ENCODE peak calls at places on chromosomes 2 and 18, in four cellular contexts. One of them, this sample, is unnamed.

GRCh38 chr2:232486558-232487384 is 863 bp downstream of the ECEL1 start:
- DNase-seq in IMR-90: no peak
- DNase-seq in H1: no peak
- DNase-seq in mesendoderm: no peak
- DNase-seq in this sample: peak; percentile 49

GRCh38 chr18:61589053-61589723 is 256.0 kb downstream of the CDH20 start:
- DNase-seq in mesendoderm: no peak
- DNase-seq in H1: no peak
- DNase-seq in IMR-90: peak; percentile 20
- DNase-seq in this sample: no peak

GRCh38 chr2:139872032-139872431 is 1091.8 kb upstream of the NXPH2 start:
- DNase-seq in H1: no peak
- DNase-seq in IMR-90: no peak
- DNase-seq in mesendoderm: no peak
- DNase-seq in this sample: no peak

GRCh38 chr2:174059875-174060226 is 94.7 kb upstream of the SP3 start:
- DNase-seq in IMR-90: peak; percentile 75
- DNase-seq in mesendoderm: no peak
- DNase-seq in H1: no peak
- DNase-seq in this sample: no peak

GRCh38 chr2:111199840-111200239 is 79.1 kb downstream of the BCL2L11 start:
- DNase-seq in IMR-90: no peak
- DNase-seq in mesendoderm: no peak
- DNase-seq in H1: no peak
- DNase-seq in this sample: no peak

GRCh38 chr18:70931942-70932814 is 643.3 kb downstream of the SOCS6 start:
- DNase-seq in IMR-90: peak; percentile 17
- DNase-seq in H1: no peak
- DNase-seq in mesendoderm: peak; percentile 60
- DNase-seq in this sample: peak; percentile 34

GRCh38 chr18:26135563-26135962 is 1.9 kb downstream of the PSMA8 start:
- DNase-seq in H1: no peak
- DNase-seq in mesendoderm: no peak
- DNase-seq in IMR-90: no peak
- DNase-seq in this sample: no peak

GRCh38 chr2:199261221-199261620 is 196.5 kb downstream of the SATB2 start:
- DNase-seq in IMR-90: peak; percentile 47
- DNase-seq in mesendoderm: no peak
- DNase-seq in H1: no peak
- DNase-seq in this sample: no peak

GRCh38 chr2:111071480-111072143 is 49.1 kb upstream of the BCL2L11 start:
- DNase-seq in H1: no peak
- DNase-seq in mesendoderm: no peak
- DNase-seq in IMR-90: peak; percentile 73
- DNase-seq in this sample: no peak

GRCh38 chr2:64888591-64889309 is 100.4 kb upstream of the SLC1A4 start:
- DNase-seq in IMR-90: peak; percentile 55
- DNase-seq in mesendoderm: peak; percentile 90
- DNase-seq in H1: peak; percentile 70
- DNase-seq in this sample: peak; percentile 72

GRCh38 chr2:23404426-23404825 is 19.4 kb downstream of the KLHL29 start:
- DNase-seq in IMR-90: peak; percentile 91
- DNase-seq in H1: no peak
- DNase-seq in mesendoderm: peak; percentile 91
- DNase-seq in this sample: peak; percentile 49

GRCh38 chr18:60452424-60452823 is 79.8 kb upstream of the MC4R start:
- DNase-seq in IMR-90: peak; percentile 3
- DNase-seq in H1: no peak
- DNase-seq in mesendoderm: no peak
- DNase-seq in this sample: no peak

GRCh38 chr2:187037310-187037709 is 188.3 kb upstream of the ZSWIM2 start:
- DNase-seq in H1: no peak
- DNase-seq in IMR-90: no peak
- DNase-seq in mesendoderm: no peak
- DNase-seq in this sample: no peak

GRCh38 chr2:108195133-108195439 is 44.7 kb upstream of the SULT1C3 start:
- DNase-seq in H1: no peak
- DNase-seq in IMR-90: no peak
- DNase-seq in mesendoderm: no peak
- DNase-seq in this sample: no peak

GRCh38 chr2:80037310-80037709 is 267.2 kb downstream of the LRRTM1 start:
- DNase-seq in IMR-90: no peak
- DNase-seq in mesendoderm: no peak
- DNase-seq in H1: no peak
- DNase-seq in this sample: no peak

DNA sequence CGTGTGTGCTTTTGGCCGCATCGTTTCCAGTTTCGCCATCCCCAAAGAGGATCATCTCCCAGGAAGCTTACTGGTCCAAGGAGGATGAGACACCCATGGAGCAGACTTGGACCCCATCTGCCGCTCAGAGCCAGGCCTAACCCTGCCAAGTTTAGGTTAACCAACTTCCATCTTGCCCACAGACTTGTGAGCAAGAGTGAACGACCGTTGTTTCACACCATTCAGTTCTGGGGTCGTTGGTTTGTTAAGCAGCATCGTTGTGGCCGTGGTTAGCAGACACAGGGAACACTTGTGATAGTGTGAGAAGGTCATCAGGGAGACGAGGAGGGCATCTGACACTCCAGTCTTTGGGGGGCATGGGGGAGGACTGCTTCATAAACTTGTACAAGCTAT is 15.1 kb downstream of the IL1R2 start:
- DNase-seq in H1: no peak
- DNase-seq in mesendoderm: no peak
- DNase-seq in IMR-90: no peak
- DNase-seq in this sample: no peak
- H3K18ac ChIP-seq in H1: peak overlapping the region; percentile 16
- H3K18ac ChIP-seq in mesendoderm: no peak overlapping the region
- H3K18ac ChIP-seq in IMR-90: no peak overlapping the region
- H3K18ac ChIP-seq in this sample: no peak overlapping the region

DNA sequence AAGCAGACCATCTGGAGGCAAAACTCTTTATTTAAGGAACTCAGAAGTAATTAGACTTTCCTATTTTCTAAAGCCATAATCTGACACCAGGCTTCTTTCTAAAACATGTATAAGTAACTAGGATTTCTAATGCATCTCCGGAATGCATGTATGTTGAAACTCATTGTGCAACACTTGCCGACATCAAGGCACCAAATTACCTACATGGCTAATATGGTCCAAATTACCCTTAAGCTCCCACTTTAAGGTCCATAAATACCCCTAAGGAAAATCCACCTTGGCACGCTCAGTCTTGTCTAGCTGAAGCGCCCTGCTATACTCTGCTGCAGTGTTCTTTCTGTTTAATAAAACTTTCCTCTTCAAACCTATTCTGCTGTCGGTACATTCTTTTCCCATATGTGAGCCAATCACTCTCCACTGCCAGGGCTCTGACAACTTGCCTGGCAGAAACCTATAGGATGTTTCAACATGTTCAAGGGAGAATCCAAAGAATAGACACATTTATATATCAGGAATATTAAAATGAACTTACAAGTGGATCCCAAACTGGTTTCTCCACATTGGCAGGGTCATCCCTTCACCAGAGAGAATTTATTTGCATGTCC is 171.9 kb downstream of the GALNT1 start:
- DNase-seq in IMR-90: no peak
- DNase-seq in mesendoderm: no peak
- DNase-seq in H1: no peak
- DNase-seq in this sample: no peak
- H4K5ac ChIP-seq in IMR-90: no peak overlapping the region
- H4K5ac ChIP-seq in mesendoderm: no peak overlapping the region
- H4K5ac ChIP-seq in H1: no peak overlapping the region
- H4K5ac ChIP-seq in this sample: no peak overlapping the region

GRCh38 chr2:10079192-10079930 is 850 bp downstream of the CYS1 start:
- DNase-seq in IMR-90: peak; percentile 58
- DNase-seq in mesendoderm: peak; percentile 35
- DNase-seq in H1: peak; percentile 74
- DNase-seq in this sample: peak; percentile 47

GRCh38 chr2:10080536-10081304 is 509 bp upstream of the CYS1 start:
- DNase-seq in IMR-90: no peak
- DNase-seq in mesendoderm: no peak
- DNase-seq in H1: no peak
- DNase-seq in this sample: no peak

GRCh38 chr2:10078001-10078400 is 2.2 kb downstream of the CYS1 start:
- DNase-seq in mesendoderm: no peak
- DNase-seq in IMR-90: no peak
- DNase-seq in H1: no peak
- DNase-seq in this sample: no peak

GRCh38 chr2:10078704-10079191 is 1.5 kb downstream of the CYS1 start:
- DNase-seq in mesendoderm: no peak
- DNase-seq in H1: no peak
- DNase-seq in IMR-90: no peak
- DNase-seq in this sample: no peak

GRCh38 chr2:10079931-10080535 is at the start of gene CYS1:
- DNase-seq in mesendoderm: peak; percentile 44
- DNase-seq in H1: peak; percentile 81
- DNase-seq in IMR-90: no peak
- DNase-seq in this sample: peak; percentile 59
- H2BK5ac ChIP-seq in mesendoderm: no peak within 1 kb of the TSS
- H2BK5ac ChIP-seq in H1: no peak within 1 kb of the TSS
- H2BK5ac ChIP-seq in IMR-90: no peak within 1 kb of the TSS
- H2BK5ac ChIP-seq in this sample: no peak within 1 kb of the TSS

DNA sequence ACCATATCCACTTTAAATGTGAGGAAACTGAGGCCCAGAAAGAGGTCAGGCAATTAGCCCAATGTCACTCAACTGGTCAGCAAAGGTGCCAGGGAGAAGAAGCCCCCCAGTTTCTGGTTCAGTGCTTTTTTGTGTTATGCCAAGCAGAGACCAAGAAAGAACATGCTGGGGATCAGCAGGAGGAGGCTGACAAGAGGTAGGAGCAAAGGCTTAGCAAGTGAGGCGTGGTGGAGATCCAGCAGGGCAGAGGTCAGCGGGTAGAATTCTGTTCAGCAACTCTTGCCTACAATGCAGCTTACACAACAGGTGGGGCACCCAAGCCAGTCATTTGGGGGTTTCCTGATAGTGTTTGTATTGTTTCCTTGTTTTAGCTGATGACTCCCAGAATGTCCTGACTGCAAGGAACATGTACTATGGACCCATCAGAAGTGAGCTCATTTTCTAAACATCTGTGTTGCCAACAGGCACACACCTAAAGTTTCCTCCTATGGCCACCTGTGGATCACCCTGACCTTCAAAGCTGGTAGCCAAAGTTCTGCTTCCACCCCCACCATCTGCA is 28.2 kb downstream of the LPIN2 start:
- DNase-seq in mesendoderm: no peak
- DNase-seq in IMR-90: no peak
- DNase-seq in H1: no peak
- DNase-seq in this sample: no peak
- H3K18ac ChIP-seq in mesendoderm: no peak overlapping the region
- H3K18ac ChIP-seq in IMR-90: peak overlapping the region; percentile 63
- H3K18ac ChIP-seq in H1: no peak overlapping the region
- H3K18ac ChIP-seq in this sample: no peak overlapping the region

DNA sequence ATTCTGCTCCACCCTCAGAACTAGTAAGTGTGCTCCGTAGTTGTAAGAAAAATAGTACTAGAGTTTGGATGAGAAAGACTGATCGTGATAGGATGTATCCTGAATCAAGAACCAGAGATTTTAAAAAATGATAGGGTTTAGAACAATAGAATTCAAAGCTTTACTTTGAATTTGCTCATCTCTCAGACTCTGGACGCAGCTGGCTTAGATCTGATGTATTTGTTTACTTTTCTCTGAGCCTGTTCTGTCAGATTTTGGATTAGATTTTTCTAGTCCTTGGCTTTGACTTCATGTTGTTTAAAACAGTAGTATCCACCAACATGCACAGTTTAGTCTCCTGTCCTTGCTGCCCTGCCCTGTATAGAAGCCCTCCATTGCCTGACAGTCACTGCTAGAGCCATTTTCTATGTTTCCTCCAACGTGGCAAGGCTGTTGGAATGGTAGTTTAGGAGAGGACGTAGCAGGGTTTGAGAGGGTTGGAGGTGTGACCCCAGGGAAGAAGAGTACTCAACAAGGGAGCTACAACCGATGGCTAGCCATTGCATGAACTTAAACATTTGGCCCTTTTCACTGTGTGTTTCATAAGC is 92.4 kb downstream of the MYO3B start:
- DNase-seq in IMR-90: no peak
- DNase-seq in mesendoderm: no peak
- DNase-seq in H1: no peak
- DNase-seq in this sample: no peak
- H4K5ac ChIP-seq in IMR-90: no peak overlapping the region
- H4K5ac ChIP-seq in mesendoderm: no peak overlapping the region
- H4K5ac ChIP-seq in H1: no peak overlapping the region
- H4K5ac ChIP-seq in this sample: no peak overlapping the region

GRCh38 chr2:40352321-40353099 is 99.4 kb downstream of the SLC8A1 start:
- DNase-seq in IMR-90: peak; percentile 46
- DNase-seq in H1: no peak
- DNase-seq in mesendoderm: no peak
- DNase-seq in this sample: no peak

GRCh38 chr2:40346535-40347354 is 105.1 kb downstream of the SLC8A1 start:
- DNase-seq in IMR-90: peak; percentile 34
- DNase-seq in mesendoderm: no peak
- DNase-seq in H1: no peak
- DNase-seq in this sample: no peak

GRCh38 chr2:40344364-40344763 is 107.5 kb downstream of the SLC8A1 start:
- DNase-seq in mesendoderm: no peak
- DNase-seq in IMR-90: peak; percentile 77
- DNase-seq in H1: no peak
- DNase-seq in this sample: no peak

GRCh38 chr2:40348038-40348437 is 103.9 kb downstream of the SLC8A1 start:
- DNase-seq in H1: no peak
- DNase-seq in mesendoderm: no peak
- DNase-seq in IMR-90: no peak
- DNase-seq in this sample: no peak

GRCh38 chr2:40348665-40349064 is 103.2 kb downstream of the SLC8A1 start:
- DNase-seq in H1: no peak
- DNase-seq in IMR-90: peak; percentile 88
- DNase-seq in mesendoderm: no peak
- DNase-seq in this sample: no peak
- H2BK5ac ChIP-seq in H1: no peak overlapping the region
- H2BK5ac ChIP-seq in IMR-90: peak overlapping the region; percentile 93
- H2BK5ac ChIP-seq in mesendoderm: no peak overlapping the region
- H2BK5ac ChIP-seq in this sample: no peak overlapping the region

This sample was measured in H9.